ENCODE peak calls at places on chromosomes 4 and X, in five cellular contexts. S is colonic mucosa, G is left ventricle myocardium inferior, Q is ovary, H is AG04450. V is an unnamed sample.

GRCh38 chr4:26867914-26868684 is 7.5 kb downstream of the STIM2 start:
- DNase-seq in S (no peak), G (no peak), Q (no peak), H (no peak), V (no peak)

GRCh38 chr4:79575709-79576479 is 167.9 kb upstream of the GK2 start:
- DNase-seq in S (peak), G (no peak), Q (no peak), H (no peak), V (no peak)

GRCh38 chr4:41209187-41209586 is 5.2 kb downstream of the APBB2 start:
- DNase-seq in S (peak), G (no peak), Q (no peak), H (no peak), V (no peak)

GRCh38 chrX:68728186-68728585 is 80.7 kb downstream of the STARD8 start:
- DNase-seq in S (no peak), G (no peak), Q (peak), H (no peak), V (no peak)

GRCh38 chr4:6747690-6748068 is 31.7 kb downstream of the BLOC1S4 start:
- DNase-seq in S (peak), G (no peak), Q (no peak), H (no peak), V (no peak)

GRCh38 chr4:141435446-141436225 is 200.7 kb upstream of the IL15 start:
- DNase-seq in S (no peak), G (no peak), Q (no peak), H (no peak), V (no peak)

GRCh38 chr4:165151734-165152133 is 39.1 kb upstream of the TMEM192 start:
- DNase-seq in S (no peak), G (no peak), Q (no peak), H (no peak), V (no peak)

GRCh38 chr4:5237086-5237485 is 185.8 kb downstream of the STK32B start:
- DNase-seq in S (no peak), G (no peak), Q (no peak), H (no peak), V (no peak)

GRCh38 chr4:139556735-139557505 is 901 bp upstream of the SETD7 start:
- DNase-seq in S (peak), G (peak), Q (peak), H (no peak), V (peak)

GRCh38 chr4:76804060-76804459 is 93.9 kb downstream of the SOWAHB start:
- DNase-seq in S (no peak), G (no peak), Q (no peak), H (no peak), V (no peak)

GRCh38 chrX:19190902-19191301 is 68.6 kb upstream of the ADGRG2 start:
- DNase-seq in S (no peak), G (no peak), Q (no peak), H (no peak), V (no peak)

GRCh38 chrX:14013074-14013473 is 16.6 kb downstream of the GEMIN8 start:
- DNase-seq in S (no peak), G (no peak), Q (no peak), H (no peak), V (no peak)

GRCh38 chr4:34953145-34953799 is 1291.0 kb downstream of the ARAP2 start:
- DNase-seq in S (no peak), G (no peak), Q (no peak), H (no peak), V (no peak)

GRCh38 chrX:41730101-41730500 is 6.1 kb downstream of the GPR82 start:
- DNase-seq in S (no peak), G (no peak), Q (no peak), H (no peak), V (no peak)

GRCh38 chr4:185424905-185425599 is 712 bp downstream of the UFSP2 start:
- DNase-seq in S (no peak), G (no peak), Q (peak), H (no peak), V (peak)

GRCh38 chrX:74537011-74537390 is 77.4 kb downstream of the RLIM start:
- DNase-seq in S (no peak), G (peak), Q (peak), H (no peak), V (peak)

GRCh38 chr4:150591284-150591874 is 9.4 kb downstream of the MAB21L2 start:
- DNase-seq in S (no peak), G (no peak), Q (no peak), H (no peak), V (peak)

GRCh38 chr4:119261986-119262385 is 49.5 kb downstream of the USP53 start:
- DNase-seq in S (no peak), G (no peak), Q (no peak), H (no peak), V (no peak)

GRCh38 chr4:173074501-173074946 is 94.1 kb upstream of the GALNT7 start:
- DNase-seq in S (no peak), G (no peak), Q (no peak), H (peak), V (peak)

GRCh38 chr4:112514079-112514448 is 1.9 kb downstream of the NEUROG2 start:
- DNase-seq in S (no peak), G (no peak), Q (no peak), H (no peak), V (no peak)

GRCh38 chr4:99763635-99764101 is 53.0 kb upstream of the DAPP1 start:
- DNase-seq in S (no peak), G (no peak), Q (peak), H (peak), V (no peak)

GRCh38 chr4:176286728-176287127 is 17.7 kb upstream of the ASB5 start:
- DNase-seq in S (no peak), G (no peak), Q (no peak), H (no peak), V (no peak)

GRCh38 chrX:68930576-68931317 is 101.9 kb downstream of the EFNB1 start:
- DNase-seq in S (no peak), G (no peak), Q (no peak), H (no peak), V (no peak)

GRCh38 chrX:138885886-138886285 is 174.4 kb upstream of the FGF13 start:
- DNase-seq in S (no peak), G (no peak), Q (no peak), H (no peak), V (no peak)

GRCh38 chrX:49039598-49040375 is 3.4 kb downstream of the TFE3 start:
- DNase-seq in S (peak), G (peak), Q (peak), H (peak), V (peak)

GRCh38 chrX:5810636-5811035 is 418.0 kb downstream of the NLGN4X start:
- DNase-seq in S (no peak), G (no peak), Q (no peak), H (no peak), V (no peak)

GRCh38 chr4:102345795-102346100 is 466 bp upstream of the SLC39A8 start:
- DNase-seq in S (no peak), G (no peak), Q (no peak), H (no peak), V (no peak)

GRCh38 chr4:21949073-21949457 is 493 bp upstream of the KCNIP4 start:
- DNase-seq in S (peak), G (no peak), Q (peak), H (no peak), V (peak)

GRCh38 chrX:2272337-2272736 is 228.4 kb downstream of the DHRSX start:
- DNase-seq in S (no peak), G (no peak), Q (no peak), H (no peak), V (no peak)

GRCh38 chr4:132063829-132064228 is 1085.3 kb upstream of the PCDH10 start:
- DNase-seq in S (no peak), G (no peak), Q (no peak), H (peak), V (no peak)

GRCh38 chrX:1249101-1249887 is 19.3 kb upstream of the CSF2RA start:
- DNase-seq in S (peak), G (peak), Q (no peak), H (no peak), V (peak)

GRCh38 chr4:133154725-133155124 is 5.6 kb downstream of the PCDH10 start:
- DNase-seq in S (no peak), G (no peak), Q (no peak), H (no peak), V (peak)

GRCh38 chr4:75007891-75008290 is 75.0 kb downstream of the PARM1 start:
- DNase-seq in S (no peak), G (no peak), Q (no peak), H (no peak), V (no peak)

GRCh38 chrX:71366674-71367256 is 608 bp downstream of the TAF1 start:
- DNase-seq in S (peak), G (peak), Q (no peak), H (no peak), V (peak)

DNA sequence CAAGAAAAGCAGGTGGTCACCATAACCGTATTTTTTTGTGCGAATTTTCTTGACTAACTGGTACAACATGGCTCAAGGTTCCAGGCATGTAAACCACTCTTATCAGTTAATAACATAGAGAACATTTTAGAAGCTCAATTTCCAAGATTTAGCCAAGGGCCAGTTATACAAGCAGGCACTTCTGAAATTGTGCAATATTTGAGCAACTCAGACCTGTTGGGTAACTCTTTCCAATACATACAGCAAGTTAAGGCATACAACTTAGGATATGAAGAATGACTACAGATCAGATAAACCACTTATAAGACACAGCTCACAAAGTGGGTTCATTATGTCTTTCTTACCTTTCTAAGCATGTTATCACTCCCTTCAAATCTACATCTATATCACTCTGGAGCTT is 43.9 kb downstream of the ZNF280C start:
- DNase-seq in S (no peak), G (no peak), Q (no peak), H (no peak), V (no peak)
- H3K27ac ChIP-seq in S (no peak), G (no peak), Q (no peak), H (no peak), V (no peak)

GRCh38 chr4:44760142-44760898 is 34.0 kb upstream of the GNPDA2 start:
- DNase-seq in S (no peak), G (no peak), Q (no peak), H (no peak), V (peak)
- TF ChIP-seq CTCF in S (no peak), G (peak), Q (no peak), H (peak), V (peak)

DNA sequence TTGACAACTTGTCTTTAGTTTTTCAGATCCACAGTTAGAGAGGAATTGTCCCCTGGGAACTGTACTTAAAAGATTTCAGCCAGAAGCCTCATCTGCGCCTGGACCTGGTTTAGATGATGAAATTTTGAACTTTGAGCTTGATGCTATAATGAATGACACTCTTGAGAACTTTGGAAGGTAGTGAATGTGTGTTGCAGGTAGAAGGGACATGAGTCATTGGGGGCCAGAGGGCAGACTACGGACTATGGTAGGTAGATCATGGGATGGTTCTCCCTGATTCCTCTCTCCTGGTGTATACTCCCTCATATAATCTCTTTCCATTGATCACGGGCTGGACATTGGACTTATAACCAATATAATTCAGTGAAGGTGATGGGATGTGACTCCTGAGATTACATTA is 38.8 kb upstream of the GLRA3 start:
- DNase-seq in S (no peak), G (no peak), Q (no peak), H (no peak), V (no peak)
- H3K27ac ChIP-seq in S (no peak), G (no peak), Q (no peak), H (no peak), V (no peak)

GRCh38 chr4:163665521-163666334 is 171.2 kb downstream of the TMA16 start:
- DNase-seq in S (no peak), G (no peak), Q (no peak), H (no peak), V (no peak)

GRCh38 chr4:163662761-163663160 is 168.3 kb downstream of the TMA16 start:
- DNase-seq in S (no peak), G (no peak), Q (no peak), H (no peak), V (no peak)

GRCh38 chr4:163666335-163666888 is 171.9 kb downstream of the TMA16 start:
- DNase-seq in S (no peak), G (no peak), Q (no peak), H (no peak), V (no peak)

GRCh38 chr4:163663454-163664225 is 169.2 kb downstream of the TMA16 start:
- DNase-seq in S (no peak), G (no peak), Q (no peak), H (no peak), V (no peak)
- TF ChIP-seq CTCF in S (no peak), G (no peak), Q (no peak), H (no peak), V (no peak)

DNA sequence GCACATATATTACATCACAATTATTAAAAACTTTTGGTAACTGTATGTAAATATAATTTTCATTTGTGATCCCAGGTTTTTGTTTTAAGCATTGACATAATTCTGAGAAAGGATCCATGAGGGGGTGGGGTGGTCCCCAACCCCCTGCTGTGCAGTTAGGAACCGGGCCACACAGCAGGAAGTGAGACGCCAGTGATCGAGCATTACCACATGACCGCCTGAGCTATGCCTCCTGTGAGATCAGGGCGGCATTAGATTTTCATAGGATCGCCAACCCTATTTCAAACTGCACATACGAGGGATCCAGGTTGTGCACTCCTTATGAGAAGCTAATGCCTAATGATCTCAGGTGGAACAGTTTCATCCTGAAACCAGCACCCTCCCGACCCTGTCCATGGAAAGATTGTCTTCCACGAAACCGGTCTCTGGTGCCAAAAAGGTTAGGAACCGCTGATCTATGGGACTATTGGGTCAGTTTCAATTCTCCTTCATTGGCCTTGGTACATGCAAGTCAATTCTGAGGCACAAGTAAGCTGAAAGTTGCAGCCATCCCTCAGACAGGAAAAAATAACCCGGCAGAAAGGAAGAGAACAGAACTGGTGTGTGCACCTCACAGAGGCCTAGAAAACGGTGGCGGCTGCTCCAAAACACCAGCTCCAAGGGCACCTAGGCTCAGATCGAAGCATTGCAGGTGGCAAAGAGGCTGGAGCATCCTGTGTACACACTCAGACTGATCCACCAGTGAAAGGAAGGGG is 7.0 kb upstream of the TMSB4X start:
- DNase-seq in S (no peak), G (no peak), Q (no peak), H (no peak), V (no peak)
- H3K27ac ChIP-seq in S (peak), G (no peak), Q (no peak), H (no peak), V (no peak)

V was measured in cardiac muscle cell.